ENCODE peak calls at places on chromosomes 16 and 17, in five cellular contexts. Q is kidney, G is uterus, K is mucosa of gallbladder, A is GM04503. I is an unnamed sample.

GRCh38 chr17:42655528-42655927 is 3.6 kb upstream of the TUBG2 start:
- DNase-seq in G (no peak), K (no peak), A (peak), Q (no peak), I (peak)

GRCh38 chr16:54242199-54242598 is 44.4 kb downstream of the IRX3 start:
- DNase-seq in A (no peak), K (no peak), Q (no peak), G (no peak), I (no peak)

GRCh38 chr16:49484936-49485335 is 111.3 kb downstream of the C16orf78 start:
- DNase-seq in G (no peak), A (no peak), Q (no peak), K (no peak), I (no peak)

GRCh38 chr17:76123127-76123499 is 17.9 kb downstream of the FOXJ1 start:
- DNase-seq in K (no peak), Q (no peak), A (no peak), G (no peak), I (no peak)

GRCh38 chr17:79047923-79048825 is 24.2 kb downstream of the C1QTNF1 start:
- DNase-seq in A (no peak), K (no peak), Q (peak), G (no peak), I (no peak)

GRCh38 chr16:83098536-83098935 is 471.8 kb downstream of the CDH13 start:
- DNase-seq in K (no peak), Q (no peak), G (no peak), A (no peak), I (no peak)

GRCh38 chr16:82481455-82481854 is 145.3 kb upstream of the CDH13 start:
- DNase-seq in K (no peak), A (no peak), Q (no peak), G (no peak), I (no peak)

GRCh38 chr16:66476328-66477027 is 49.4 kb downstream of the BEAN1 start:
- DNase-seq in G (peak), K (no peak), Q (no peak), A (no peak), I (no peak)

GRCh38 chr16:49663081-49664057 is 192.5 kb downstream of the ZNF423 start:
- DNase-seq in K (peak), A (no peak), Q (no peak), G (peak), I (peak)

GRCh38 chr17:4582691-4583090 is 1.6 kb upstream of the SMTNL2 start:
- DNase-seq in G (no peak), A (no peak), K (no peak), Q (no peak), I (no peak)

GRCh38 chr17:17495448-17496188 is 577 bp downstream of the RASD1 start:
- DNase-seq in K (no peak), Q (peak), G (no peak), A (no peak), I (no peak)

GRCh38 chr17:67400193-67400592 is 23.1 kb downstream of the PITPNC1 start:
- DNase-seq in A (no peak), K (no peak), G (no peak), Q (no peak), I (no peak)

GRCh38 chr17:28944862-28945741 is 6.2 kb downstream of the PHF12 start:
- DNase-seq in A (peak), Q (no peak), K (no peak), G (no peak), I (peak)

GRCh38 chr16:87246269-87247065 is 70.7 kb downstream of the C16orf95 start:
- DNase-seq in A (no peak), G (no peak), Q (no peak), K (no peak), I (no peak)

GRCh38 chr17:1713878-1714487 is 3.8 kb upstream of the TLCD2 start:
- DNase-seq in Q (no peak), K (no peak), G (peak), A (no peak), I (no peak)

GRCh38 chr17:48453447-48453846 is 23.4 kb upstream of the SKAP1 start:
- DNase-seq in K (no peak), G (no peak), A (no peak), Q (no peak), I (no peak)

GRCh38 chr16:19691161-19691850 is 26.7 kb downstream of the KNOP1 start:
- DNase-seq in G (no peak), A (no peak), K (no peak), Q (no peak), I (no peak)

GRCh38 chr17:81898029-81898866 is 3.8 kb upstream of the NPB start:
- DNase-seq in Q (no peak), K (no peak), G (no peak), A (peak), I (peak)

I was measured in astrocyte of the cerebellum.